ENCODE peak calls at places on chromosomes 2 and 18, in ten cellular contexts. T is breast epithelium, D is adipocyte, R is SW480, E is GM10248, N is activated T-helper 1 cell treated with Interleukin-2 at 50 U/mL for 16 hours, L is fibroblast of the conjunctiva, X is stromal cell of bone marrow, K is keratinocyte, I is pons. P is an unnamed sample.

GRCh38 chr2:234691226-234691600 is 194.3 kb upstream of the ARL4C start:
- DNase-seq in T (no peak), D (no peak), R (no peak), E (no peak), N (no peak), L (no peak), X (no peak), K (no peak), I (no peak), P (no peak)

GRCh38 chr18:13823707-13824395 is at the start of gene MC5R:
- DNase-seq in T (peak; percentile 22), D (peak; percentile 73), R (peak; percentile 43), E (peak; percentile 90), N (peak; percentile 51), L (peak; percentile 1), X (no peak), K (no peak), I (peak; percentile 34), P (peak; percentile 72)

GRCh38 chr18:50775726-50776125 is 44.1 kb downstream of the MRO start:
- DNase-seq in T (no peak), D (no peak), R (no peak), E (no peak), N (no peak), L (no peak), X (no peak), K (no peak), I (no peak), P (no peak)

GRCh38 chr2:72887032-72887835 is at the start of gene SPR:
- DNase-seq in T (peak; percentile 34), D (peak; percentile 85), R (peak; percentile 78), E (peak; percentile 83), N (peak; percentile 31), L (no peak), X (peak; percentile 37), K (no peak), I (peak; percentile 56), P (peak; percentile 69)

GRCh38 chr18:11752116-11752911 is 63.2 kb downstream of the GNAL start:
- DNase-seq in T (no peak), D (peak; percentile 26), R (no peak), E (no peak), N (no peak), L (no peak), X (no peak), K (no peak), I (no peak), P (peak; percentile 22)

GRCh38 chr2:9408641-9409151 is 14.6 kb downstream of the ITGB1BP1 start:
- DNase-seq in T (peak; percentile 65), D (no peak), R (peak; percentile 44), E (no peak), N (no peak), L (no peak), X (no peak), K (peak; percentile 35), I (no peak), P (no peak)

GRCh38 chr2:156653670-156654069 is 217.5 kb downstream of the GPD2 start:
- DNase-seq in T (no peak), D (no peak), R (no peak), E (no peak), N (no peak), L (no peak), X (no peak), K (no peak), I (no peak), P (no peak)

GRCh38 chr2:85066874-85067351 is 66.3 kb upstream of the TCF7L1 start:
- DNase-seq in T (peak; percentile 55), D (peak; percentile 94), R (peak; percentile 81), E (peak; percentile 62), N (no peak), L (peak; percentile 81), X (peak; percentile 61), K (no peak), I (peak; percentile 62), P (peak; percentile 91)

GRCh38 chr2:222677981-222678380 is 6.5 kb downstream of the MOGAT1 start:
- DNase-seq in T (no peak), D (no peak), R (no peak), E (no peak), N (no peak), L (no peak), X (no peak), K (no peak), I (no peak), P (no peak)

GRCh38 chr2:208101716-208102631 is 22.4 kb downstream of the CRYGD start:
- DNase-seq in T (no peak), D (peak; percentile 54), R (peak; percentile 55), E (no peak), N (no peak), L (peak; percentile 23), X (peak; percentile 13), K (no peak), I (peak; percentile 65), P (peak; percentile 24)

GRCh38 chr2:205276071-205276777 is 406.1 kb upstream of the NRP2 start:
- DNase-seq in T (no peak), D (no peak), R (no peak), E (no peak), N (no peak), L (no peak), X (no peak), K (no peak), I (no peak), P (no peak)

GRCh38 chr2:159075726-159076125 is 107.3 kb downstream of the TANC1 start:
- DNase-seq in T (no peak), D (no peak), R (no peak), E (no peak), N (no peak), L (no peak), X (no peak), K (no peak), I (no peak), P (peak; percentile 40)